ENCODE peak calls at places on chromosome 3, in five cellular contexts. R is fibroblast of lung; K is spleen; Y is CD8-positive, alpha-beta T cell; S is tibial nerve. I is an unnamed sample.

GRCh38 chr3:170220871-170221270 is 1.4 kb upstream of the PRKCI start:
- DNase-seq in Y (no peak), S (no peak), R (no peak), K (no peak), I (no peak)

GRCh38 chr3:9750556-9751411 is 1.0 kb downstream of the OGG1 start:
- DNase-seq in S (no peak), R (no peak), K (no peak), Y (no peak), I (no peak)

GRCh38 chr3:176055851-176056250 is 1141.4 kb downstream of the TBL1XR1 start:
- DNase-seq in Y (no peak), R (no peak), K (no peak), S (no peak), I (no peak)

GRCh38 chr3:108008931-108009635 is 81.7 kb downstream of the CD47 start:
- DNase-seq in S (no peak), K (no peak), R (no peak), Y (no peak), I (no peak)

GRCh38 chr3:128041378-128041777 is 10.9 kb upstream of the SEC61A1 start:
- DNase-seq in S (no peak), Y (no peak), R (no peak), K (no peak), I (no peak)

GRCh38 chr3:174488527-174488926 is 370.6 kb upstream of the NAALADL2 start:
- DNase-seq in K (no peak), R (peak), Y (no peak), S (no peak), I (no peak)

GRCh38 chr3:187739125-187739560 is 6.1 kb downstream of the BCL6 start:
- DNase-seq in K (peak), Y (peak), R (no peak), S (no peak), I (no peak)

GRCh38 chr3:160825311-160825800 is 69.3 kb downstream of the PPM1L start:
- DNase-seq in Y (no peak), S (no peak), R (no peak), K (no peak), I (no peak)

GRCh38 chr3:127012091-127012490 is 29.2 kb downstream of the PLXNA1 start:
- DNase-seq in Y (no peak), R (peak), S (no peak), K (no peak), I (no peak)

GRCh38 chr3:109643590-109643989 is 306.2 kb upstream of the DPPA4 start:
- DNase-seq in K (no peak), R (peak), Y (no peak), S (no peak), I (no peak)

DNA sequence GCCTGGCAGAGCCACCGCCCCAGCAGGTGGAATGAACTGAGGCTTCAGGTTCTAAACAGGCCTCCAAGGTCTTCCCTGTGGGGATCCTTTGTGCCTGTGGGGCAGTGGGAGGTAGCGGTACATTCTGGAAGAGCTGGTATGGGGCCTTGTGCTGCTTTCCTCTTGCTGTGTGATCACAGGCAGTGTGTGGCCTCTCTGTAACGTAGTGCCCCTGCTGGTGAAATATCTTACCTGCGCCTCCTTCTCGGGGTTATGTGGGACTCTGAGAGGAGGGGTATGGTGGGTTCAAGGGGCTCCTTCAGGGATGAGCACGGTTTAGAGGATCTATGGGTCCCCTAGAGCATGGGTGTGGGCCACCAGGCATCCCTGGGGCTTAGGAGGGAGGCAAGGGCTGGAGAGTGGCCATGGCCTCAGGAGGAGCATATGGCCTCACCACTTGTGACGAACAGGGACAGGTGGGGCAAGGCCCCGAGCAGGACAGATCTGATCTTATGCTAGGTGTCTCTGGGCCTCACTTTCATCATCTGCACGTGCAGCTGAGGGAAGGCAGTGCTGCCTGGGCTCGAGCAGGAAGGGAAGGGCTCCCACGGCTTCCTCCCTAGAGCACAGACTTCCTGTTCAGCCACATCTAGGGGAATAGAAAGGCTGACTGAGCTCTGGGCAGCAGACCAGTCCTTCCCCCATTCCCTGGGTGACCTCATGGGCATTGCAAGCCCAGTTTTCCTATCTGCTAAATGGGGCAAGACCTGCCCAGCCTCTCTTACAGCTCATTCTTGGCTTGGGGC is 1.9 kb upstream of the ALS2CL start:
- DNase-seq in K (peak), R (no peak), Y (peak), S (peak), I (no peak)
- TF ChIP-seq CTCF in K (no peak), R (peak), Y (peak), S (no peak), I (no peak)

DNA sequence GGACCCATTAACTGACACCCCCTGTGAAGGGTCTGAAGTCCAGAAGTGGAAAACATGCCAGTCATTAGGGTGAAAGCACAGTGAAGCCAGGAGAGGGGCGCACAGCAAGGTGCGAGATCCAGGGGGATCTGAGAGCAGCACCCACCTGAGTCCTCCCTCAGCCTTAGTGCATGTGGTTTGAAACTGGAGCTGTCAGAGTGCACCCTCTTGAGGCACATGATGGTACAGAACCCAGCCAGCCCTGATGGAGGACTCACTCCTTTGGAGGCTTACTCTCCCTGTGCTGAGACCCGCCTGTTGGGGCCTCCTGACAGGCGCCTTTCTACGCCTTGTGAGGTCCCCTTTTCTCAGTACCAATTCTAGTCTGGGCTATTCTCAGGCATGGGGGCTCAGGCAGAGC is 77.8 kb downstream of the IL20RB start:
- DNase-seq in R (no peak), Y (no peak), S (no peak), K (no peak), I (no peak)
- TF ChIP-seq CTCF in R (peak), Y (no peak), S (no peak), K (no peak), I (no peak)

GRCh38 chr3:62665627-62666433 is 209.4 kb downstream of the CADPS start:
- DNase-seq in K (no peak), S (peak), R (peak), Y (no peak), I (no peak)

GRCh38 chr3:62669161-62669560 is 206.1 kb downstream of the CADPS start:
- DNase-seq in Y (no peak), R (no peak), K (no peak), S (no peak), I (no peak)

GRCh38 chr3:62670351-62670750 is 204.9 kb downstream of the CADPS start:
- DNase-seq in Y (no peak), K (no peak), S (no peak), R (peak), I (no peak)

GRCh38 chr3:62672270-62672987 is 202.8 kb downstream of the CADPS start:
- DNase-seq in R (no peak), K (no peak), S (no peak), Y (no peak), I (no peak)

DNA sequence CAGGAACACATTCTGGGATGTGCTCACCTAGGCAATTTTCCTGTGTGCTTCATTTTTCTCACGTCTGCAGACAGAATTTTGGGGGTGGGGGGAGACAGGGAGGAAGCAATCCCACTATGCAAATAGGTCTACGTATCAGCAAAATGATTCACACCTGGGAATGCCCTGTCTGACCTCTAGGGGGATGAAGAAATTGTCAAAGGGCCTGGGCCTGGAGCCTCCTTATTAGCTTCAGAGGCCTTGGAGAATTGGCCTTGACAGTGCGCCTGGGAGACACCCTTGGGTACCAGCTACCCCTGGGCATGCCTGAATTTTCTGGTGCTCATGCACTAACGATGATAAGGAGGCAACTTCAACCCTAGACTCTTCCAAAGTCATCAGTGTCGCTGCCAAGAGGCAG is 207.5 kb downstream of the CADPS start:
- DNase-seq in K (no peak), R (no peak), S (no peak), Y (no peak), I (no peak)
- TF ChIP-seq CTCF in K (no peak), R (no peak), S (no peak), Y (no peak), I (no peak)

DNA sequence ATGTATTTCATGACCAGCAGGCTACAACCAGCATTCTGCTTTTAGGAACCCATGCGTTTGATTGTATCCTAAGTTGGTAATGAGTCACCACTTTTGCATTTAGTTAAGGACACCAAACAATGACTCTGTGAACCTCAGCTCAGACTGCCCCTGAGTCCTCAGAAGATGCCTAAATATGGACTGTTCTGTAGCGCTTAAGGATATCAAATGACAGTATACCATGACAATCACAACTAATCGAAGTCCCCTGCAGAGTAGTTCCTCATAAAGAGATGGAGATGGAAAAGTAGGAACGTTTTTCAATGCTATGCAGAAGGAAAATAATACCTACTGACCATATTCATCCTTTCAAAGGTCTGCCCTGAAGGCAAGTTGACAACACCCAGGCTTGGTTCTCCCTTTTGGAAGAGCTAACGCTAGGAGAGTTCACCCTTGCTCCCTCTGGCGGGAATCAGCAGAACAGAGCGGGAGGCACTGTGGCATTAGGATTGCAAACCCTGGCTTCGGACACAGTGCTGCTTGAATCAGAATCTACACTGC is 508.6 kb downstream of the FHIT start:
- DNase-seq in R (peak), S (no peak), K (no peak), Y (no peak), I (no peak)
- TF ChIP-seq CTCF in R (peak), S (no peak), K (no peak), Y (no peak), I (no peak)

GRCh38 chr3:81476652-81477051 is 284.8 kb downstream of the GBE1 start:
- DNase-seq in S (no peak), Y (no peak), K (no peak), R (no peak), I (no peak)

GRCh38 chr3:81470416-81470978 is 290.9 kb downstream of the GBE1 start:
- DNase-seq in R (no peak), K (no peak), Y (no peak), S (no peak), I (no peak)

GRCh38 chr3:81477740-81478139 is 283.7 kb downstream of the GBE1 start:
- DNase-seq in R (no peak), K (no peak), S (no peak), Y (no peak), I (no peak)

GRCh38 chr3:81468385-81468784 is 293.1 kb downstream of the GBE1 start:
- DNase-seq in S (no peak), Y (no peak), R (no peak), K (no peak), I (no peak)

DNA sequence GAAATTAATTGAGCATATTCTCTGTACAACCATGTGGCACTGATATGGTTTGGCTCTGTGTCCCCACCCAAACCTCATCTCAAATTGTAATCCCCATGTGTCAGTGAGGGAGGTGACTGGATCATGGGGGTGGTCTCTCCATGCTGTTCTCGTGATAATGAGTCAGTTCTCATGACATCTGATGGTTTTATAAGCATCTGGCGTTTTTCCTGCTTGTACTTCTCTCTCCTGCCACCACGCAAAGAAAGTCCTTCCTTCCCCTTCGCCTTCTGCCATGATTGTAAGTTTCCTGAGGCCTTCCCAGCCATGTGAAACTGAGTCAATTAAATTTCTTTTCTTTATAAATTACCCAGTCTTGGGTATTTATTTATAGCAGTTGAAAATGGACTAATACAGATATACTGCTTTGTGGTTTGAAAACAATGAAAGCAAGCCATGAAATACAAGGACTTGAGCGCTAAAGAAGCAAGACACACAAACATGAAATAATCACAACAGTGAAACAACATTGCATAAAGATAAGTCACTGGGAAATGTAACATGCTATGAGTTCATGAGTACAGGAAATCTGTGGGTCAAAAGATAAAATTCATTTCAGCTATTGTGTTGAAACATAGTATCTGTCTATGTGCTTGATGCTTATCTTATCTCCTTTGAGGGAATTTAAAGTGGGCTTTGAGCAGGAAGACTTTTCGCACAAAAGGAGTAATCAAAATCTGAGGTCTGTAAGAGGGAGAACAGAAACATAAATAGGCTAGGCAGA is 288.7 kb downstream of the GBE1 start:
- DNase-seq in Y (no peak), R (no peak), K (no peak), S (no peak), I (no peak)
- TF ChIP-seq CTCF in Y (no peak), R (no peak), K (no peak), S (no peak), I (no peak)